ENCODE peak calls at places on chromosomes 2 and 18, in four cellular contexts. One of them, this sample, is unnamed.

GRCh38 chr18:78974115-78974740 is 5.4 kb upstream of the SALL3 start:
- DNase-seq in WTC11: peak
- DNase-seq in HepG2: no peak
- DNase-seq in GM12878: no peak
- DNase-seq in this sample: no peak

GRCh38 chr18:12366794-12367193 is 10.2 kb downstream of the AFG3L2 start:
- DNase-seq in WTC11: no peak
- DNase-seq in HepG2: no peak
- DNase-seq in GM12878: no peak
- DNase-seq in this sample: no peak

GRCh38 chr2:112021781-112022231 is 33.3 kb upstream of the TMEM87B start:
- DNase-seq in WTC11: no peak
- DNase-seq in HepG2: no peak
- DNase-seq in GM12878: no peak
- DNase-seq in this sample: peak

GRCh38 chr2:237351046-237351445 is 62.9 kb downstream of the COL6A3 start:
- DNase-seq in WTC11: peak
- DNase-seq in HepG2: no peak
- DNase-seq in GM12878: no peak
- DNase-seq in this sample: no peak

GRCh38 chr18:76988015-76988826 is 144.4 kb downstream of the MBP start:
- DNase-seq in WTC11: no peak
- DNase-seq in HepG2: no peak
- DNase-seq in GM12878: no peak
- DNase-seq in this sample: no peak

GRCh38 chr2:217223222-217223930 is 363.5 kb upstream of the TNP1 start:
- DNase-seq in WTC11: no peak
- DNase-seq in HepG2: no peak
- DNase-seq in GM12878: peak
- DNase-seq in this sample: no peak

GRCh38 chr2:48144777-48145176 is 238.5 kb upstream of the FBXO11 start:
- DNase-seq in WTC11: no peak
- DNase-seq in HepG2: no peak
- DNase-seq in GM12878: no peak
- DNase-seq in this sample: peak

GRCh38 chr2:46163031-46163430 is 134.2 kb upstream of the EPAS1 start:
- DNase-seq in WTC11: no peak
- DNase-seq in HepG2: no peak
- DNase-seq in GM12878: no peak
- DNase-seq in this sample: no peak

GRCh38 chr18:46408334-46408987 is 248.6 kb downstream of the LOXHD1 start:
- DNase-seq in WTC11: peak
- DNase-seq in HepG2: peak
- DNase-seq in GM12878: no peak
- DNase-seq in this sample: peak

GRCh38 chr18:61992923-61993322 is 100.1 kb upstream of the RNF152 start:
- DNase-seq in WTC11: no peak
- DNase-seq in HepG2: peak
- DNase-seq in GM12878: no peak
- DNase-seq in this sample: no peak

GRCh38 chr2:29808321-29808720 is 113.1 kb downstream of the ALK start:
- DNase-seq in WTC11: no peak
- DNase-seq in HepG2: no peak
- DNase-seq in GM12878: no peak
- DNase-seq in this sample: no peak

GRCh38 chr2:217826505-217826904 is 176.3 kb downstream of the TNS1 start:
- DNase-seq in WTC11: no peak
- DNase-seq in HepG2: no peak
- DNase-seq in GM12878: no peak
- DNase-seq in this sample: no peak

GRCh38 chr2:239961662-239962220 is 63.4 kb downstream of the NDUFA10 start:
- DNase-seq in WTC11: no peak
- DNase-seq in HepG2: no peak
- DNase-seq in GM12878: no peak
- DNase-seq in this sample: no peak

GRCh38 chr18:22865354-22866116 is 67.6 kb upstream of the RBBP8 start:
- DNase-seq in WTC11: no peak
- DNase-seq in HepG2: no peak
- DNase-seq in GM12878: no peak
- DNase-seq in this sample: no peak

GRCh38 chr2:8189316-8189715 is 492.5 kb upstream of the ID2 start:
- DNase-seq in WTC11: no peak
- DNase-seq in HepG2: no peak
- DNase-seq in GM12878: no peak
- DNase-seq in this sample: no peak

GRCh38 chr2:69132960-69133590 is 120.1 kb downstream of the ANTXR1 start:
- DNase-seq in WTC11: no peak
- DNase-seq in HepG2: no peak
- DNase-seq in GM12878: no peak
- DNase-seq in this sample: no peak

GRCh38 chr18:8611916-8612576 is 2.8 kb downstream of the RAB12 start:
- DNase-seq in WTC11: no peak
- DNase-seq in HepG2: no peak
- DNase-seq in GM12878: no peak
- DNase-seq in this sample: no peak

GRCh38 chr2:65473045-65473444 is 40.6 kb upstream of the SPRED2 start:
- DNase-seq in WTC11: no peak
- DNase-seq in HepG2: no peak
- DNase-seq in GM12878: no peak
- DNase-seq in this sample: no peak

GRCh38 chr2:85583667-85584353 is 421 bp upstream of the VAMP5 start:
- DNase-seq in WTC11: no peak
- DNase-seq in HepG2: peak
- DNase-seq in GM12878: no peak
- DNase-seq in this sample: no peak

GRCh38 chr2:172449916-172450550 is 22.6 kb downstream of the ITGA6 start:
- DNase-seq in WTC11: no peak
- DNase-seq in HepG2: no peak
- DNase-seq in GM12878: no peak
- DNase-seq in this sample: no peak

GRCh38 chr2:121689356-121689755 is 40.1 kb upstream of the CLASP1 start:
- DNase-seq in WTC11: no peak
- DNase-seq in HepG2: peak
- DNase-seq in GM12878: no peak
- DNase-seq in this sample: peak

GRCh38 chr2:33292981-33293586 is 183.4 kb upstream of the RASGRP3 start:
- DNase-seq in WTC11: no peak
- DNase-seq in HepG2: no peak
- DNase-seq in GM12878: no peak
- DNase-seq in this sample: no peak

GRCh38 chr2:230441188-230441897 is 25.3 kb downstream of the SP100 start:
- DNase-seq in WTC11: no peak
- DNase-seq in HepG2: no peak
- DNase-seq in GM12878: peak
- DNase-seq in this sample: no peak
- TF ChIP-seq ETV6 in WTC11: no peak
- TF ChIP-seq ETV6 in HepG2: no peak
- TF ChIP-seq ETV6 in GM12878: no peak
- TF ChIP-seq ETV6 in this sample: no peak

DNA sequence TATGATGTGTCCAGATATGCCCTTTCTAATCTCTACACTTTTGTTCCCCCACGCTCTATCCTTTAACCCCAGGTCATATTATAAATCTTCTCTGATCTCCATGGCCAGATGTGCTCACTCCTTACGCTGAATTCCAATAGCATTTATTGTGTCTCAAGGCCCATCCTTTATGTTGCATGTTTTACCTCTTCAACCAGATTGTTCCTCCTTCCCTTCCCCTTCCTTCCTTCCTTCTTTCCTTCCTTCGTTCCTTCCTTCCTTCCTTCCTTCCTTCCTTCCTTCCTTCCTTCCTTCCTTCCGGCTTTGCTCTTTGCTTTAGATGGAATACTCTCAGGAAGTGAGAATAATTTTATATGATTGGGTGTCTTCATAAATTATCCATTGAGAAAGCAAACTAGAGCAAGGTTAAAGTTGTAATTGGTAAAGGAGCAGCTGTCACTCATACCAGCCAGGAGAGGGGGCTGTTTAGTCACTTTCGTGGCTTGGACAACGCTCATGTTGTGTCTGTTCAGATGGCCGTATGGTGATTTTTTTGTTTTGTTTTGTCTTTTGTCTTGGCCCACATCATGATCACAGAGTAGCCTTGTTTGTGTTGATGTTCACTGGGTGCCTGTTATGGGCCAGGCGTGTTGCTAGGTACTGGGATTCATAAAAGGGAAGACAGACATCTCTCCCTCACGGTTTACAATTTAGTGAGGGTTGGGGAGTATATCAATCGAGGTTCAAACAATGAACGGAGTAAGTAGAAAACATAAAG is 68.0 kb downstream of the DAW1 start:
- DNase-seq in WTC11: peak
- DNase-seq in HepG2: peak
- DNase-seq in GM12878: no peak
- DNase-seq in this sample: no peak
- TF ChIP-seq ETV6 in WTC11: no peak
- TF ChIP-seq ETV6 in HepG2: no peak
- TF ChIP-seq ETV6 in GM12878: no peak
- TF ChIP-seq ETV6 in this sample: no peak

GRCh38 chr18:55382277-55382805 is 205.7 kb downstream of the TCF4 start:
- DNase-seq in WTC11: no peak
- DNase-seq in HepG2: no peak
- DNase-seq in GM12878: no peak
- DNase-seq in this sample: no peak

GRCh38 chr18:55386545-55386944 is 201.4 kb downstream of the TCF4 start:
- DNase-seq in WTC11: no peak
- DNase-seq in HepG2: no peak
- DNase-seq in GM12878: no peak
- DNase-seq in this sample: peak

GRCh38 chr18:55384115-55384514 is 203.9 kb downstream of the TCF4 start:
- DNase-seq in WTC11: no peak
- DNase-seq in HepG2: no peak
- DNase-seq in GM12878: no peak
- DNase-seq in this sample: no peak

GRCh38 chr18:55385770-55386169 is 202.2 kb downstream of the TCF4 start:
- DNase-seq in WTC11: no peak
- DNase-seq in HepG2: no peak
- DNase-seq in GM12878: no peak
- DNase-seq in this sample: no peak

DNA sequence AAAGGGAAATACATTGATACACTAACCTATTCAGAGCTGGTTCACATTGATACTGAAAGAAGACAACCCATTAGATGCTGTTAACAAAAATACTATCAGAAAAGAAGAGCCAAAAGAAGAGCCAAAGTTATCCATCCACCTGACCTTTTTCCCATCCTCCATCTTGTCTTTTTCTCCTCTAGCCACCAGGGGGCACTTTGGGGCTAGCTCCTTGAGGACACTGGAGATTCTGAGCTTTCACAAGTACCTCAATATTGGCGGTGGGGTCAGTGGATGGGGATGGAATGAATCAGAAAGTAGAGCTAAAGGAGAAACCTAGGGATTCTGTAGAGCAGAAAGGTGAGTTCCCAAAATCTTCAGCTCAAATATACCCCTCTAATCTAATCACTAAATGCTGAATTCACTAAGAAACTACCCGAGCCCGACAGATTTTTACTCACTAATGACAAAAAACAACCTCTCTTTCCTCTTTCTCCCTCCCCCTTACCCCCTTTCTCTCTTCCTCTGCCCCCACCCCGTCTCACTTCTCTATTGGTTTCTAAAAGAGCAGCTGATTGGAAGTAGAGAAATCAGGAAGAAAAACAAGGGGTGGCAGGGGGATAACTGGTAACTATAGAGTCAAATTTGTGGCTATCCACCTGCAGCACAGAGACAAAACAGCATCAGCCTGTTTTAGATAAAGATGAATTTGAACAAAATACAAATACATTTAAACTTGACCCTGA is 203.3 kb downstream of the TCF4 start:
- DNase-seq in WTC11: peak
- DNase-seq in HepG2: peak
- DNase-seq in GM12878: no peak
- DNase-seq in this sample: peak
- TF ChIP-seq ETV6 in WTC11: no peak
- TF ChIP-seq ETV6 in HepG2: no peak
- TF ChIP-seq ETV6 in GM12878: no peak
- TF ChIP-seq ETV6 in this sample: no peak

DNA sequence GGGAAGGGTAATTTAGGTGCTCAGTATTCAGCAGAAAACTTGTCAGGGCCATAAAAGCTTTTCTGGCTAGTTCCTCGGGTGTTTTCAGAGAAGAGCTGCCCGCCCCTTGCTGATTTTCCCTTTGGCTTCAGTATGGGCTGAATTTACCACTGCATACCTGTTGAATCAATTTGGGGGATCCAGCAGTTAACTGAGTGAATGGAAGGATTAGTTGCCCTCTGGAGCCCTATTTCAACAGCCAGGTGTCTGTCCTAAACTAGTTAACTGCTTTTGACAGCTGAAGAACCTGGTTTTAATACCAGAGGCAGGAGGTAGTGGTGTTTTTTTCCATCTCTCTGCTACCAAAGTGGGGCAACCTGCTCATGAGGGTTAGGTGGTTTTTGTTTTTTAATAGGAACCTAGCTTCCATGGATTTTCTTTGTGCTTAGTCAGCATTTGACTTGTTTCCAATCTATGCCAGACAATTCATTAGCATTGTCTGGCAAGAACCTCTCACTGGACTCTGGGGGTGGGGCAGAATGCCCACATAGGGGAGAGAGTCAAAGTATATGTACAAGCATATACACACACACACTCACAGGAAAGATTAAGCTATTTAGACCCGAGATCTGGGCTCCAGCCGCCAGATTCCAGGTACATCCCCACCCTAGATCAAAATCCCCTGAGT is 166.5 kb upstream of the SIX3 start:
- DNase-seq in WTC11: no peak
- DNase-seq in HepG2: no peak
- DNase-seq in GM12878: no peak
- DNase-seq in this sample: no peak
- TF ChIP-seq ETV6 in WTC11: no peak
- TF ChIP-seq ETV6 in HepG2: no peak
- TF ChIP-seq ETV6 in GM12878: no peak
- TF ChIP-seq ETV6 in this sample: no peak